ENCODE peak calls at places on chromosomes 6 and 20, in nine cellular contexts. Q is fibroblast of lung, Z is stomach, Y is OCI-LY7, J is heart right ventricle, O is mucosa of descending colon, N is astrocyte of the cerebellum, V is fibroblast of pulmonary artery, B is ascending aorta. A is an unnamed sample.

GRCh38 chr6:24980507-24981384 is 45.0 kb upstream of the RIPOR2 start:
- DNase-seq in J (no peak), Q (no peak), B (no peak), O (no peak), Z (no peak), V (peak), Y (no peak), N (no peak), A (no peak)

GRCh38 chr20:31901615-31902014 is 31.2 kb downstream of the TTLL9 start:
- DNase-seq in Z (no peak), O (no peak), J (no peak), V (no peak), Q (no peak), Y (no peak), B (no peak), N (no peak), A (no peak)

GRCh38 chr20:17648782-17649730 is 33.0 kb downstream of the RRBP1 start:
- DNase-seq in Z (peak), Y (peak), J (no peak), V (no peak), B (no peak), O (peak), N (no peak), Q (no peak), A (peak)

GRCh38 chr20:35328095-35328685 is 36.0 kb upstream of the FAM83C start:
- DNase-seq in N (no peak), B (no peak), Y (no peak), Q (no peak), V (no peak), O (no peak), Z (no peak), J (no peak), A (no peak)

GRCh38 chr20:17225891-17226409 is 890 bp upstream of the PCSK2 start:
- DNase-seq in Z (no peak), N (no peak), Y (no peak), O (peak), V (no peak), Q (no peak), J (no peak), B (no peak), A (no peak)

GRCh38 chr20:47359533-47360206 is 3.2 kb upstream of the ZMYND8 start:
- DNase-seq in B (no peak), J (peak), Y (no peak), N (no peak), Q (no peak), Z (no peak), O (no peak), V (no peak), A (no peak)

GRCh38 chr6:84560431-84561375 is 203.7 kb downstream of the TBX18 start:
- DNase-seq in B (no peak), J (no peak), Q (no peak), Y (no peak), N (no peak), V (no peak), O (no peak), Z (no peak), A (no peak)

GRCh38 chr20:39873286-39873685 is 815.8 kb downstream of the MAFB start:
- DNase-seq in Q (no peak), N (no peak), O (no peak), V (no peak), Z (no peak), J (no peak), Y (no peak), B (no peak), A (no peak)

GRCh38 chr6:80338201-80338836 is 231.8 kb downstream of the BCKDHB start:
- DNase-seq in Q (peak), Z (peak), N (no peak), Y (peak), O (peak), V (peak), B (peak), J (peak), A (peak)

GRCh38 chr20:44015733-44016103 is 101.1 kb downstream of the TOX2 start:
- DNase-seq in B (no peak), Z (no peak), J (no peak), Y (no peak), V (no peak), Q (no peak), N (no peak), O (no peak), A (no peak)

GRCh38 chr6:104789770-104790190 is 69.9 kb downstream of the HACE1 start:
- DNase-seq in J (no peak), Q (peak), B (no peak), Y (peak), N (peak), Z (no peak), V (peak), O (no peak), A (peak)

GRCh38 chr20:25632940-25633790 is 9.4 kb upstream of the NANP start:
- DNase-seq in N (no peak), V (no peak), B (no peak), Z (no peak), Q (no peak), J (no peak), Y (no peak), O (no peak), A (no peak)

GRCh38 chr6:10384719-10385511 is 30.0 kb downstream of the TFAP2A start:
- DNase-seq in V (no peak), N (no peak), O (no peak), J (no peak), Z (no peak), B (no peak), Y (no peak), Q (no peak), A (no peak)

GRCh38 chr6:2823104-2823850 is 18.4 kb downstream of the SERPINB1 start:
- DNase-seq in N (no peak), B (no peak), Z (no peak), Q (peak), J (no peak), O (no peak), Y (no peak), V (no peak), A (no peak)

GRCh38 chr20:6533321-6533720 is 234.2 kb upstream of the BMP2 start:
- DNase-seq in N (peak), B (no peak), Q (peak), V (peak), Y (no peak), O (no peak), J (no peak), Z (no peak), A (no peak)

GRCh38 chr20:62742979-62743776 is 34.5 kb downstream of the NTSR1 start:
- DNase-seq in V (no peak), Y (no peak), Z (no peak), Q (no peak), O (peak), B (no peak), N (no peak), J (no peak), A (no peak)

GRCh38 chr20:34190262-34190661 is 51.0 kb upstream of the ASIP start:
- DNase-seq in B (no peak), V (no peak), J (no peak), Y (no peak), N (no peak), Z (no peak), O (no peak), Q (no peak), A (no peak)

GRCh38 chr6:138572200-138572875 is 73.0 kb upstream of the NHSL1 start:
- DNase-seq in N (peak), O (peak), Q (peak), V (peak), Y (no peak), B (peak), Z (peak), J (peak), A (no peak)

GRCh38 chr6:125804264-125804663 is 13.5 kb downstream of the NCOA7 start:
- DNase-seq in N (no peak), O (no peak), Z (no peak), J (no peak), Q (no peak), Y (no peak), V (no peak), B (no peak), A (peak)

GRCh38 chr6:169988769-169989550 is 237.5 kb downstream of the ERMARD start:
- DNase-seq in N (no peak), Y (no peak), B (no peak), O (no peak), V (no peak), Q (no peak), Z (no peak), J (no peak), A (no peak)

GRCh38 chr6:169451065-169451840 is 197.6 kb upstream of the THBS2 start:
- DNase-seq in J (no peak), O (no peak), Z (no peak), Q (peak), B (no peak), V (peak), Y (no peak), N (no peak), A (no peak)

GRCh38 chr20:44792794-44793193 is 17.6 kb downstream of the RIMS4 start:
- DNase-seq in N (no peak), Y (no peak), B (no peak), Q (no peak), J (no peak), Z (no peak), O (no peak), V (no peak), A (no peak)

GRCh38 chr20:35314460-35315198 is 22.4 kb upstream of the FAM83C start:
- DNase-seq in O (no peak), Y (no peak), B (no peak), Z (no peak), V (no peak), N (no peak), Q (no peak), J (no peak), A (no peak)

GRCh38 chr6:141463237-141463977 is 669.3 kb upstream of the GJE1 start:
- DNase-seq in B (no peak), Z (no peak), Q (peak), O (no peak), V (peak), J (peak), N (no peak), Y (no peak), A (peak)

GRCh38 chr6:50862172-50862571 is 43.5 kb downstream of the TFAP2B start:
- DNase-seq in Q (no peak), B (no peak), Z (no peak), N (no peak), O (no peak), V (no peak), Y (no peak), J (no peak), A (no peak)

GRCh38 chr20:58192065-58192464 is 36.4 kb downstream of the ANKRD60 start:
- DNase-seq in Y (no peak), V (no peak), N (no peak), J (no peak), Q (no peak), B (no peak), O (no peak), Z (no peak), A (no peak)

GRCh38 chr6:53119772-53120409 is 28.8 kb downstream of the GCM1 start:
- DNase-seq in O (peak), V (peak), J (no peak), Y (no peak), B (no peak), Z (peak), N (no peak), Q (peak), A (no peak)

GRCh38 chr6:30741789-30742315 is 635 bp downstream of the FLOT1 start:
- DNase-seq in J (peak), N (no peak), Y (no peak), V (no peak), Q (no peak), B (no peak), Z (no peak), O (no peak), A (peak)

GRCh38 chr20:6045566-6045965 is 8.3 kb downstream of the LRRN4 start:
- DNase-seq in B (no peak), J (no peak), V (no peak), Y (no peak), Z (no peak), Q (peak), O (no peak), N (peak), A (no peak)

GRCh38 chr6:169890049-169890448 is 138.6 kb downstream of the ERMARD start:
- DNase-seq in Q (no peak), J (no peak), N (no peak), Z (no peak), B (no peak), V (no peak), Y (no peak), O (no peak), A (no peak)

GRCh38 chr6:28580484-28580883 is 54.8 kb downstream of the GPX5 start:
- DNase-seq in Q (no peak), Y (no peak), N (no peak), Z (no peak), V (peak), O (no peak), B (no peak), J (no peak), A (no peak)

GRCh38 chr6:137827977-137828815 is 38.9 kb upstream of the TNFAIP3 start:
- DNase-seq in Y (no peak), J (no peak), Q (no peak), B (no peak), N (no peak), V (no peak), Z (no peak), O (no peak), A (peak)

GRCh38 chr6:166656269-166657206 is 29.5 kb upstream of the RPS6KA2 start:
- DNase-seq in N (no peak), O (no peak), Q (peak), J (no peak), Y (no peak), V (no peak), Z (no peak), B (no peak), A (no peak)

DNA sequence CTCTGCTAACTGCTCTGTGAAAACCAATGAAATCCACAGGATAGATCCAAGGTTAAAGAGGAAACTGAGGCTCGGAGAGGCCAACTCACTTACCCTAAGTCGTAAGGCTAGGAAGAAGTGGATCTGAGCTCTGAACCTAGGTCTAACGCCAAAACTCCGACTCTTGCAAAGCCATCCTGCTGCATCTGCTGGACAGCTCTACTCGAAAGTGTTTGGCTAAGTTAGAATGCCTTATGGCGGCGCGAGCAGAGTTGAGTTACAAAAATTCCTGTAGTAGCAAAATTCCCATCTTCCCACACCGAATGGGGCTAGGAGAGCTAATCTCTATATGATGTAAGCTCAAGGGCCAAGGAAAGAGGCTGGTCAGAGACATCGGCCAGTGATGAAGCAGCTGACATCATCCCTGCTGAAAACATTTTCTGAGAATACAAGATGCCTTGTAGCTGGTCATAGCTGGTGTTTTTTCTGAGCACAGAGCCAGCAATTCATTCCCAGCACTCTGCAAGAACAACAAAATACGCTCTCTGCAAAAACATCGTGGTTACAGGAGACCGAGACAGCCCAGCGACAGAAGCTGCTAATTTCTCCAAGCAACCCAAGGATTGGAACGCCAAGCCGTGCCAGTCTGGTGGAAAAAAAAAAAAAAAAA is 1.8 kb downstream of the SPATA2 start:
- DNase-seq in B (no peak), N (no peak), V (no peak), Z (no peak), Y (no peak), J (no peak), Q (no peak), O (no peak), A (no peak)
- H3K4me3 ChIP-seq in B (no peak), N (peak), V (peak), Z (peak), Y (peak), J (no peak), Q (no peak), O (no peak), A (peak)

GRCh38 chr6:34673079-34673478 is 23.5 kb downstream of the ILRUN start:
- DNase-seq in Z (no peak), V (no peak), J (no peak), B (no peak), N (no peak), O (no peak), Y (peak), Q (no peak), A (peak)
- TF ChIP-seq CTCF in Z (no peak), V (no peak), J (no peak), B (no peak), N (no peak), O (no peak), Y (no peak), Q (no peak), A (no peak)

GRCh38 chr20:37346232-37346525 is 239 bp downstream of the SRC start:
- DNase-seq in J (no peak), B (no peak), Z (no peak), Q (no peak), Y (no peak), N (no peak), O (no peak), V (no peak), A (no peak)

GRCh38 chr20:37347891-37348642 is 2.1 kb downstream of the SRC start:
- DNase-seq in V (no peak), J (no peak), Z (no peak), Y (no peak), Q (no peak), N (no peak), O (no peak), B (no peak), A (no peak)

GRCh38 chr20:37348643-37349516 is 2.9 kb downstream of the SRC start:
- DNase-seq in N (no peak), Q (no peak), Y (no peak), J (no peak), O (no peak), Z (no peak), V (no peak), B (no peak), A (no peak)

GRCh38 chr20:37346526-37347346 is 796 bp downstream of the SRC start:
- DNase-seq in V (no peak), Y (no peak), Z (no peak), B (no peak), N (no peak), J (no peak), Q (no peak), O (no peak), A (no peak)

GRCh38 chr20:37347347-37347823 is 1.4 kb downstream of the SRC start:
- DNase-seq in Q (no peak), J (no peak), Y (no peak), B (no peak), V (no peak), N (no peak), Z (no peak), O (no peak), A (no peak)
- H3K4me3 ChIP-seq in Q (peak), J (peak), Y (no peak), B (peak), V (peak), N (peak), Z (peak), O (no peak), A (peak)

DNA sequence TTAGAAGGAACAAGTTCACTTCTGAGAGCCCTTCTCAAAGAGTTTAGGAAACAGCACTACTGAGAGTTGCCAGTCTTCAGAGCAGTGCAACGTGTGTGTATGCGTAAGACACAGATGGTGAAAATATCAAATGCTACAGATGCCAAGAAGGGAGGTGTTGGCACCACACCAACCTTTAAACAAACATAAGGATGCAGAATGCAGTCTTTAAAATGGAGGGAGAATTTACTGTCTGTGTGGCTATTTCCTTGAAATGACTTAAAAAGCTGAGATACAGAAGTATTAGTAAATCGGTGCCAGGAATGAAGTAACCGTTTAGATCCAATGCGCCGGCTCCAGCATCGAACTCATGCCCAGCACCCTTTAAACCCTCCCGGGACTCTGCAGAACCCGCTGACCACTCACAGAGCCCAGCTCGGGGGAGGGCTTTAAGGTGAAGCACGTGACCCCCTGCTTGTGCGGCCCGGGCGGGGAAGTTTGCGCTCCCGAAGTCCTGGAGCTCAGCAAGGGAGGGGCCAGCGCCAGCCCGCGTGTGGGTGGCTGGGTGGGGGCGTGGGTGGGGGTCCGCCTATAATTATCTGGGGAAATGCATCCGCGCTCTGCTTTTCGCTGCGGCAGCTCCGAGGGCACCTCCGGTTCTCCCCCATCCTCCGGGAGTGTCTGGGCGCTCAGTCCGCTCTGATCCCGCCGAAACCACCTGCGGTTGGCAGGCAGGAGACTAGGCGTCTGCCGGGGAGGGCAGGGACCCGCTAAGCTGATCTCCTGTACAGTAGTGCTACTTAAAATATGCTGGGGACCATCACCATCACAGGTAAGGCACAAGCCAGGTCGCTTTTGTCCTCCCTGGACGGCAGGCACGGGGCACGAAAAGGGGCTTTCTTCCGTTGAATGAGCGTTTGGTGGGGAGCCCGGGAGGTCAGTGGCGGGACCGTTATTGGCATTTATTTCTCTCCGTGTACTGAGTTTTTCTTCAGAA is 66.0 kb downstream of the ZBTB2 start:
- DNase-seq in J (peak), Q (peak), Z (peak), B (peak), O (no peak), V (peak), N (no peak), Y (no peak), A (peak)
- TF ChIP-seq CTCF in J (no peak), Q (no peak), Z (no peak), B (no peak), O (no peak), V (no peak), N (no peak), Y (no peak), A (no peak)